ENCODE peak calls at places on chromosomes 6 and 20, in four cellular contexts. S is choroid plexus epithelial cell, F is colonic mucosa, C is sigmoid colon. I is an unnamed sample.

GRCh38 chr6:21992178-21992967 is 304.5 kb downstream of the PRL start:
- DNase-seq in F (no peak), S (peak; percentile 78), C (no peak), I (no peak)

GRCh38 chr6:37483917-37484785 is 15.5 kb downstream of the CCDC167 start:
- DNase-seq in S (peak; percentile 53), F (peak; percentile 51), C (no peak), I (peak; percentile 55)

GRCh38 chr6:47836639-47837038 is 54.8 kb downstream of the OPN5 start:
- DNase-seq in S (no peak), C (no peak), F (no peak), I (no peak)

GRCh38 chr6:51568771-51569170 is 518.6 kb downstream of the PKHD1 start:
- DNase-seq in S (no peak), C (no peak), F (no peak), I (no peak)

GRCh38 chr6:2061880-2062279 is 183.5 kb downstream of the GMDS start:
- DNase-seq in S (peak; percentile 42), F (no peak), C (no peak), I (no peak)

GRCh38 chr6:65707134-65707826 is at the start of gene EYS:
- DNase-seq in C (no peak), F (no peak), S (no peak), I (no peak)

GRCh38 chr6:42932412-42932811 is 3.1 kb downstream of the CNPY3 start:
- DNase-seq in C (no peak), F (no peak), S (no peak), I (no peak)

GRCh38 chr20:51400051-51400926 is 142.2 kb downstream of the NFATC2 start:
- DNase-seq in C (no peak), F (no peak), S (peak; percentile 22), I (no peak)

GRCh38 chr6:26445934-26446667 is 5.8 kb downstream of the BTN3A3 start:
- DNase-seq in C (no peak), S (no peak), F (no peak), I (no peak)

GRCh38 chr6:170205126-170205525 is 85.8 kb downstream of the DLL1 start:
- DNase-seq in S (no peak), C (no peak), F (no peak), I (no peak)

GRCh38 chr6:4819706-4820283 is 43.6 kb downstream of the CDYL start:
- DNase-seq in C (no peak), F (no peak), S (peak; percentile 33), I (no peak)

GRCh38 chr6:26103770-26104456 is 16.7 kb downstream of the HFE start:
- DNase-seq in S (peak; percentile 97), F (peak; percentile 91), C (peak; percentile 97), I (peak; percentile 93)

GRCh38 chr6:119856136-119856535 is 506.6 kb upstream of the MAN1A1 start:
- DNase-seq in S (peak; percentile 0), F (no peak), C (no peak), I (no peak)

GRCh38 chr6:34610819-34611477 is 54.8 kb upstream of the SPDEF start:
- DNase-seq in F (no peak), S (peak; percentile 84), C (no peak), I (peak; percentile 69)

GRCh38 chr20:17622851-17623508 is 53.1 kb downstream of the DSTN start:
- DNase-seq in F (no peak), C (peak; percentile 60), S (no peak), I (no peak)

GRCh38 chr6:153852481-153852880 is 186.6 kb upstream of the OPRM1 start:
- DNase-seq in F (no peak), S (peak; percentile 63), C (no peak), I (no peak)

GRCh38 chr20:62804632-62805364 is at the start of gene OGFR:
- DNase-seq in C (peak; percentile 87), F (peak; percentile 76), S (peak; percentile 52), I (no peak)

GRCh38 chr6:88982720-88983119 is 19.3 kb upstream of the RNGTT start:
- DNase-seq in S (peak; percentile 85), F (no peak), C (peak; percentile 84), I (peak; percentile 56)

GRCh38 chr20:3660262-3661059 is 2.7 kb downstream of the GFRA4 start:
- DNase-seq in S (no peak), F (no peak), C (peak; percentile 48), I (no peak)

GRCh38 chr20:50478162-50479036 is 31.8 kb upstream of the PTPN1 start:
- DNase-seq in F (peak; percentile 81), S (peak; percentile 82), C (peak; percentile 86), I (peak; percentile 64)

GRCh38 chr6:101458341-101458740 is 64.8 kb downstream of the GRIK2 start:
- DNase-seq in S (peak; percentile 74), F (no peak), C (no peak), I (no peak)

GRCh38 chr6:21597706-21598273 is 4.2 kb downstream of the SOX4 start:
- DNase-seq in C (no peak), S (peak; percentile 52), F (peak; percentile 29), I (no peak)

GRCh38 chr6:21595265-21595950 is 1.9 kb downstream of the SOX4 start:
- DNase-seq in F (peak; percentile 53), C (peak; percentile 71), S (peak; percentile 39), I (peak; percentile 42)

GRCh38 chr6:41190791-41191190 is 10.2 kb downstream of the TREML2 start:
- DNase-seq in F (no peak), C (no peak), S (no peak), I (no peak)

GRCh38 chr6:126804255-126805064 is 314.0 kb upstream of the RSPO3 start:
- DNase-seq in F (peak; percentile 32), S (peak; percentile 80), C (no peak), I (peak; percentile 8)

GRCh38 chr6:135667694-135668455 is 170.3 kb upstream of the AHI1 start:
- DNase-seq in S (peak; percentile 43), C (no peak), F (no peak), I (peak; percentile 4)

GRCh38 chr20:45836841-45837240 is 3.2 kb downstream of the SNX21 start:
- DNase-seq in S (no peak), C (no peak), F (no peak), I (no peak)

GRCh38 chr6:158863646-158864045 is 44.5 kb upstream of the EZR start:
- DNase-seq in F (no peak), C (no peak), S (peak; percentile 37), I (no peak)

GRCh38 chr20:60424267-60424904 is 466.2 kb downstream of the CDH26 start:
- DNase-seq in C (no peak), S (no peak), F (no peak), I (no peak)

DNA sequence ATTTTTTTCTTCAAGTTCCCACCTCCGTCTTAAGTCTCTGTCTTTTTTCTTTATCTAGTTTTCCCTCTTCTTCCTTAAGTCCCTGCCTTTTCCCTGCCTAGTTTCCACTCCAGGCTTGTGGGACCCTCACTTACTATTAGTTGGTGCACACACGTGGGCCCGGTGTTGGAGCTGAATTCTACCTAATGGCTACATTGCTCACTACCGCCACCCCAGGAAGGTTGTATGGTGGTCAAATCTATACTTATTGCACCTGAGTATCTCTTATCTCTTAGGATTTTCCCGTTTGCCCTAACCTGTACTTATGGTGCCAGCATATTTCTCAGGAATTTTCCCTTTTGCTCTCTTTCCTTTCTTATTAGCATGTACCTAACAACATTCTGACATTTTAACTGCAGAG is 692.8 kb downstream of the EPM2A start:
- DNase-seq in C (no peak), F (no peak), S (no peak), I (no peak)
- TF ChIP-seq CTCF in C (no peak), F (no peak), S (peak; percentile 28), I (peak; percentile 14)

GRCh38 chr6:141607956-141608355 is 524.8 kb upstream of the GJE1 start:
- DNase-seq in F (no peak), S (no peak), C (no peak), I (no peak)

DNA sequence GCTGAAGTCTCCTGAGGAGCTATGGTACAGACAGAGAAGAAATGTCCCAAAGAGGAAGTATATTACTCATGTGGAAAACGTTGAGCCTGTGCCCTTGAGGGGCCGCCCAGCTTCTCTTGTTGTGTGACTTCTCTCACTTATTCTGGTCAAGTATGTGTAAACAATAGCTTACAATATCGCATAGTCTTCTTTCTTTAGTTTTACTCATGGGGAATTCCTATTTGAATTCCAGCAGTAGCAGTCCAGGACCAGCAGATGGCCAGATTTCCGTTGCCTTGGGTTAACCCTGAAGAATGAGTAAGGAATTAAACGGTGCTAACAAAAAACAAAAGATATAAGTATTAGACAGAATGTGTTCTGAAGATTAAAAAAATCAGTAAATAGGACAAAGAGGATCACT is 522.0 kb upstream of the GJE1 start:
- DNase-seq in C (no peak), F (no peak), S (peak; percentile 72), I (no peak)
- TF ChIP-seq CTCF in C (no peak), F (no peak), S (peak; percentile 72), I (no peak)

GRCh38 chr6:117280922-117281321 is 15.6 kb downstream of the VGLL2 start:
- DNase-seq in S (no peak), C (no peak), F (no peak), I (no peak)
- TF ChIP-seq CTCF in S (peak; percentile 35), C (no peak), F (no peak), I (peak; percentile 25)

DNA sequence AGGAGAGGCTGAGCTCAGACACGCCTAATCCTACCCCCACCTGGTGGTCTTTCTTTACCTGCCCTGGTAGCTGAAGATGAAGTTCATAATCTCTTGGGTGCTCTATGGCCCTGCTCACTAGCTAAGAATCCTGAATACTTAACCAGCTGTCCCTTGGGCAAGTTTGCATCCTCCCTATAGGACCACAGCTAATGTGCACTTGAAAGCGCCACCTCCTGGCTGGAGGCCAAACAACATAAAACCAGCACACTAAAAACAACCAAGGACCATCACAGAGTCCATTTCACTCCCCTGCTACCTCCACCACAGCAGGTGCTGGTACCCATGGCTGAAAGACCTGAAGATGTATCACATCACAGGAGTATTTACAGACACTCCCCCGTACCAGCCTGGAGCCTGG is 155.5 kb upstream of the SLC24A3 start:
- DNase-seq in C (no peak), F (no peak), S (no peak), I (no peak)
- TF ChIP-seq CTCF in C (no peak), F (no peak), S (no peak), I (no peak)

GRCh38 chr20:5126512-5127203 is at the start of gene CDS2:
- DNase-seq in C (peak; percentile 100), F (peak; percentile 100), S (peak; percentile 99), I (peak; percentile 100)
- TF ChIP-seq CTCF in C (peak; percentile 49), F (peak; percentile 35), S (peak; percentile 60), I (peak; percentile 75)

GRCh38 chr20:55415567-55416142 is 589.7 kb downstream of the CBLN4 start:
- DNase-seq in C (no peak), S (peak; percentile 11), F (no peak), I (peak; percentile 13)
- TF ChIP-seq CTCF in C (no peak), S (peak; percentile 29), F (no peak), I (peak; percentile 17)

DNA sequence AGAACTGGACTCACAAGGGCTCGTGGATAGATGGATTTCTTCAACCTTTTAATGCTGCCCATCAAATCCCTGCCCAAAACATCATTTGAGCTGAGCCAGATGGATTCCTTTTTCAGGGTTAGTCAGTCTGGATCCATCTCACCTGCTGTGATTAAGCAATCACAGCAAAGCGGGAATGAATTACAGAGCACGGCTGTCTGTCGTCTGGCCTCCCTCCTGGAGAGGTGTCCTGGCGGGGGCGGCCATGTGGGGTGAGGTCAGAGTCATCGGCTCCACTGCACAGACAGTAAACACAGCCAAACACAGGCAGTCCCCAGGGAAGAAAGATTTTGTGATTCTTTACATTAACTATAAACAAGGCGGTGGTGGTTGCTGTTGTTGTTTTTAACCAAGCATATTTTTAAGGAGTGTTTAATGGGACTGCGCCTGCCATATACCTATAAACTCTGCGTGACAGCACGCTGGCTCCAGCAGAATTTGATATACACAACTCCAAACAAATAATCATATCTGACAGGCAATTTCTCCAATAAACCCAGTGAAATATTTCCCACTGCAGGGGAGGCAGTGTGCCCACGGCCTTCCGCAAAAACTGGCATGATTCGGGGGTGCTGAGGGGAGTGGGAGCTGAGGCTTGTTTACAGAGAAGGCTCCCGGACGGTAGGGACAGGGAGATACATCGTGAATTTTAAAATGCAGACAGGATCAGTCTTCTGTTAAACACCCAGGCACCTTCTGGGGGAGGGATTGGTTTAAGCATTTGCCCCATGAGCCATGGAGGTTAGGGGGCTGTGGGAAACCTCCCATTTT is 232.0 kb upstream of the PMEPA1 start:
- DNase-seq in S (peak; percentile 4), C (no peak), F (peak; percentile 36), I (no peak)
- TF ChIP-seq CTCF in S (no peak), C (no peak), F (no peak), I (no peak)